ENCODE peak calls at places on chromosomes 6 and 20, in four cellular contexts. O is esophagus muscularis mucosa, W is heart left ventricle, A is heart right ventricle. T is an unnamed sample.
A peak's percentile ranks its signal among the peaks of the same experiment; 100 is the strongest.

GRCh38 chr6:4582506-4582905 is 193.7 kb upstream of the CDYL start:
- DNase-seq in O (peak; percentile 82), W (no peak), A (no peak), T (no peak)

GRCh38 chr6:120648713-120649112 is 685.6 kb downstream of the TBC1D32 start:
- DNase-seq in O (no peak), W (no peak), A (no peak), T (no peak)

GRCh38 chr6:143183735-143184134 is 123.0 kb downstream of the AIG1 start:
- DNase-seq in O (no peak), W (no peak), A (no peak), T (no peak)

GRCh38 chr6:153092082-153093013 is 38.7 kb downstream of the RGS17 start:
- DNase-seq in O (no peak), W (no peak), A (no peak), T (peak; percentile 80)

GRCh38 chr6:147287869-147288271 is 83.7 kb downstream of the STXBP5 start:
- DNase-seq in O (no peak), W (no peak), A (no peak), T (peak; percentile 48)

GRCh38 chr20:20037960-20038359 is 14.3 kb downstream of the CRNKL1 start:
- DNase-seq in O (no peak), W (no peak), A (no peak), T (no peak)

GRCh38 chr6:125099211-125100017 is 54.2 kb upstream of the TPD52L1 start:
- DNase-seq in O (no peak), W (peak; percentile 70), A (peak; percentile 58), T (peak; percentile 86)

GRCh38 chr20:50982372-50982771 is 23.8 kb downstream of the MOCS3 start:
- DNase-seq in O (no peak), W (no peak), A (no peak), T (peak; percentile 66)

GRCh38 chr6:146381486-146381885 is 162.1 kb upstream of the RAB32 start:
- DNase-seq in O (no peak), W (no peak), A (no peak), T (no peak)

GRCh38 chr20:51831891-51832675 is 29.8 kb upstream of the SALL4 start:
- DNase-seq in O (no peak), W (no peak), A (no peak), T (no peak)

GRCh38 chr6:110816677-110817076 is 1.4 kb upstream of the CDK19 start:
- DNase-seq in O (no peak), W (no peak), A (no peak), T (no peak)

GRCh38 chr20:35014537-35014936 is 58.9 kb downstream of the MYH7B start:
- DNase-seq in O (no peak), W (no peak), A (no peak), T (no peak)

GRCh38 chr20:20364016-20364746 is 3.7 kb upstream of the INSM1 start:
- DNase-seq in O (peak; percentile 55), W (no peak), A (no peak), T (no peak)

GRCh38 chr20:22579119-22579427 is 5.3 kb downstream of the FOXA2 start:
- DNase-seq in O (no peak), W (no peak), A (no peak), T (no peak)

GRCh38 chr6:13294499-13295069 is 33.8 kb downstream of the TBC1D7 start:
- DNase-seq in O (no peak), W (no peak), A (no peak), T (no peak)

GRCh38 chr20:50595988-50596693 is 86.0 kb downstream of the PTPN1 start:
- DNase-seq in O (no peak), W (peak; percentile 38), A (no peak), T (no peak)

GRCh38 chr20:36587388-36588136 is 14.2 kb downstream of the TGIF2 start:
- DNase-seq in O (no peak), W (no peak), A (no peak), T (no peak)

GRCh38 chr20:23881371-23881770 is 1.8 kb upstream of the CST5 start:
- DNase-seq in O (no peak), W (no peak), A (no peak), T (no peak)

GRCh38 chr6:115891111-115891669 is 169.5 kb downstream of the FRK start:
- DNase-seq in O (no peak), W (no peak), A (no peak), T (no peak)

GRCh38 chr6:56887086-56887485 is 67.8 kb upstream of the BEND6 start:
- DNase-seq in O (no peak), W (no peak), A (no peak), T (no peak)
- H3K4me1 ChIP-seq in O (peaks cover 8% of the 10 kb centered on the region), W (no peaks in the 10 kb centered on the region), A (no peaks in the 10 kb centered on the region), T (peaks cover 33% of the 10 kb centered on the region)

DNA sequence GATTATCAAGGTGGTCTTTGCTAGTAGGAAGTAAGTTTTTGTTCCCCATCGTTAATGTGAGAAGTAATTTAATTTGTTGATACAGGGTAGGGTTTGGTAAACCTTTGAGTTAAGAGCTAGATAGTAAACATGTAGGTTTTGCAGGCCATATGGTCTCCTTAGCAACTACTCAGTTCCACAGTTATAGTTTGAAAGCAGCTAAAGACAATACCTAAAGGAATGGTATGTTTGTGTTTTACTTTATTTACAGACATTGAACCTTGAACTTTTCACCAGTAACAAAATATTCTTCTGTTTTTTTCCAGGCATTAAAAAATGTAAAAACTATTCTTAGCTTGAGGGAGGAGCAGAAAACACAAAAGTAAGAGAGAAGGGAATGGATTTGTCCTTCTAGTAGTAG is 1.7 kb downstream of the CAP2 start:
- DNase-seq in O (no peak), W (no peak), A (no peak), T (no peak)
- H3K4me3 ChIP-seq in O (no peak overlapping the region), W (peak overlapping the region; percentile 74), A (no peak overlapping the region), T (peak overlapping the region; percentile 70)

DNA sequence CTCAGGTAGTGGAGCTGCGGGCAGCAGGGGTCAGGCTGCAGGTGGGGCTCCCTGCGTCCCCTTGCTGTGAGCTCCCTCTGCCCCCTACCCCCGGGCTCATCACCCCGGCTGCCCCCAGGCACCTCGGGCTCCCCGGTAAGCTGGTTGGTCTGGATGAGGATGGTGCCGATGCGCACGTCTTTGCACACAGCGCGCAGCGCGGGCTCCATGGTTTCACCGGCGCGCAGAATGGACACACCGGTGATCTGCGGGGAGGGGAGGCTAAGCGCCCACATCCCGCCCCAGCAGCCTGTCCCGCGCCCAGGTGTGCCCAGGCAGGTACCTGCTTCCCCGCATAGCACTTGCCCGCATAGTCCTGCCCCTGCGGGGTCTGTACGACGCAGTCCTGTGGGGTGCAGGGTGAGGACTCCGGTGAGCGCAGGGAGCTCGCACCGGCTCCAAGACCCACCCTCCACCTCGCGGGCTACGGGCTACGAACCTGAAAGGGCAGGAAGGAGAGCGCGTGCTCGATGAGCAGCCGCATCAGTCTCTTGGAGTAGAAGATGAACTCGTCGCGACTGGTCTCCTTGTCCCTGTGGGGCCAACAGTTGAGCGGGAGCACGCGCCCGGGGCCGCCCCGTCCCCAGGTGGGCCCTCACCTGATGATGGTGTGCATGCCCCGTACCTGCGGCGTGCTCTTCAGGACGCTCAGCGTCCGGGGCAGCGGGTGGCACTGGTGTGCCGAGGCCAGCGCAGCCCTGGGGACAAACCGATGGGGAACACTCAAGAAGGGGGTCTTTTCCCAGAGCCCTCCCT is 15.5 kb downstream of the UCKL1 start:
- DNase-seq in O (no peak), W (peak; percentile 63), A (no peak), T (no peak)
- H3K27ac ChIP-seq in O (no peak overlapping the region), W (no peak overlapping the region), A (no peak overlapping the region), T (no peak overlapping the region)

DNA sequence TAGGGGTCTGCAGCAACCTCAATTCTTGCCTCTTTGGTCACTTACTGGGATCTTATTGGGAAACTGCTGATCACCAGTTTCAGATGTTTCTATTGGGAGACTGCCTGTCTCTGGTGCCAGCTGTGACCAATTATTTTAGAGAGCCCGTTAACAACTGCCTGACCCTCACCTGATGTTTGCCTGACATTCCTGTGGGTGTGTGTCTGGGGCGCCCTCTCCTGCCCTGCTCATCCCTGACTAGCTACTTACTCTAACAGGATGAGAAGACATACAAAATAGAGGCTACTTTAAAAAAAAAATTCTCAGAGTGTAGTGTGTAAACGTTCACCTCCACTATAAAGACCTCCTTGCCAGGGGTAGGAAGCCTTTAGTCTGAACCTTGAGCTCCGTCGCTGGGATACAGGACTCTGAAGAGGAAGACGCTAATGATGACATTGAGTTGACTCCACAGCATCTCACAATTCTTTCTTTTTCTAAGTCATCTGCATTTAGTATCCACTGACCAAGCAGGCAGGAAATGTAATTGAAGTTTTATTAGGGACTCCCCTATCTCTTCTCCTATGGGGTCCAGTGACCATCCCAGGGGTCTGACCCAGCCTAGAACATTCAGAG is 54.6 kb upstream of the DDR1 start:
- DNase-seq in O (no peak), W (no peak), A (no peak), T (no peak)
- H3K4me1 ChIP-seq in O (peaks cover 30% of the 10 kb centered on the region), W (peaks cover 6% of the 10 kb centered on the region), A (peaks cover 15% of the 10 kb centered on the region), T (peaks cover 18% of the 10 kb centered on the region)

DNA sequence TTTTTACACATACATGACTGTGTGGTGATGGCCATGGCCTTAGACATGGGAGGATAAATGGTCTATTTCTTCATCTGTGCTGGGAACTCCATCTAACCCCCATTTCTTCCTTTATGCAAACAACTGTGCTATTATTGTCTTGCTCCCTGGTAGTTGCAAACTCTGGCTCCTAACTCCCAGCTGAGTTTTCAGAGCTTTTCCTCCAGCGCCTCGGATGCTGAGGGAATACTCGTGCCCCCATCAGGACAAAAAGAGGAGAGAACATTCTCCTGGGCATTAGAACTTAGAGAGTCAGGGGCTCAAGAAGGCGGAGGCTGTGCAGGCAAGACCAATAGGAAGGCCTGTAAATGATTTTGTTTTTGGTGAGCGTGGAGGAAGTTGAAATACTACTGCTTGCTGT is 2.1 kb downstream of the DAAM2 start:
- DNase-seq in O (no peak), W (no peak), A (no peak), T (no peak)
- H3K4me3 ChIP-seq in O (peak overlapping the region; percentile 87), W (peak overlapping the region; percentile 84), A (no peak overlapping the region), T (no peak overlapping the region)

DNA sequence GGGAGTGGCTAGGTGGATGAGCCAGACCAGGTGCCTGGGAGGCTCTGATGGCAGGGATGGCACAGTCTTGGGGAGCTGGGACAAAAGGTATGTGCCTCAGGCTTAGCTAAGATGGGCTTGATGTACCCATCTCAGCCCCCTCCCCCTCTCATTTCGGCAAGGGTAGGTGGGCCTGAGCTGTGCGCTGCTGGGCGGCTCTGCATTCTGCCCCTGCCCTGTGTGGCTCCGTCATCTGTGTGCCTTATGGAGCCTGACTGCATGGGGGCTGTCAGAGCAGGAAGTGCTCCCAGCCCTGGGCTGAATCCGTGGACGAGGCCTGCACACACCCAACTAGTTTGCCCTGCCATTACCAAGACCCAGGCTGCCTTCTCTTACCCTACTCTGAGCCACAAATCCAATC is 54.7 kb downstream of the PYGB start:
- DNase-seq in O (no peak), W (no peak), A (no peak), T (no peak)
- H3K27ac ChIP-seq in O (peak overlapping the region; percentile 54), W (no peak overlapping the region), A (no peak overlapping the region), T (no peak overlapping the region)

GRCh38 chr20:4811661-4812181 is 90.0 kb downstream of the PRND start:
- DNase-seq in O (no peak), W (peak; percentile 85), A (peak; percentile 44), T (no peak)

GRCh38 chr20:4812216-4812615 is 90.5 kb downstream of the PRND start:
- DNase-seq in O (no peak), W (no peak), A (no peak), T (no peak)

GRCh38 chr20:4810446-4811019 is 88.8 kb downstream of the PRND start:
- DNase-seq in O (no peak), W (no peak), A (no peak), T (no peak)

GRCh38 chr20:4812641-4813075 is 90.9 kb downstream of the PRND start:
- DNase-seq in O (no peak), W (no peak), A (no peak), T (no peak)

GRCh38 chr20:4811257-4811656 is 89.5 kb downstream of the PRND start:
- DNase-seq in O (no peak), W (no peak), A (no peak), T (no peak)
- H3K4me1 ChIP-seq in O (peaks cover 72% of the 10 kb centered on the region), W (peaks cover 5% of the 10 kb centered on the region), A (peaks cover 5% of the 10 kb centered on the region), T (no peaks in the 10 kb centered on the region)

T was measured in SJSA1.